ENCODE peak calls at places on chromosomes 1 and 21, in nine cellular contexts. R is cardiac muscle cell; O is mammary epithelial cell; L is esophagus squamous epithelium; S is CD8-positive, alpha-beta T cell; M is GM23248; J is testis; P is CD8-positive, alpha-beta memory T cell; F is heart right ventricle. D is an unnamed sample. For H3K4me1 and H3K36me3, the result is how much of the 10 kb centered on the place peaks cover.

GRCh38 chr1:26496881-26497280 is 24.6 kb downstream of the HMGN2 start:
- DNase-seq in F (no peak), M (no peak), L (no peak), S (no peak), R (peak), O (no peak), J (no peak), P (no peak), D (no peak)

GRCh38 chr21:38930838-38931237 is 125.1 kb downstream of the ETS2 start:
- DNase-seq in F (no peak), S (no peak), M (peak), R (peak), L (no peak), O (no peak), J (no peak), P (no peak), D (no peak)

GRCh38 chr1:7893529-7894180 is 40.8 kb upstream of the UTS2 start:
- DNase-seq in O (no peak), S (no peak), J (no peak), P (no peak), M (peak), R (peak), F (no peak), L (no peak), D (no peak)

GRCh38 chr1:219413523-219413922 is 199.4 kb downstream of the ZC3H11B start:
- DNase-seq in O (no peak), R (no peak), S (no peak), F (no peak), M (no peak), J (no peak), L (no peak), P (no peak), D (no peak)

GRCh38 chr1:1753607-1754005 is 24.7 kb downstream of the NADK start:
- DNase-seq in O (no peak), J (no peak), L (no peak), S (no peak), F (no peak), R (no peak), M (no peak), P (no peak), D (no peak)

GRCh38 chr1:8880068-8880676 is 1.7 kb upstream of the ENO1 start:
- DNase-seq in P (no peak), R (peak), L (no peak), F (peak), S (no peak), M (peak), J (peak), O (peak), D (peak)

GRCh38 chr1:247182994-247183393 is 11.2 kb upstream of the ZNF124 start:
- DNase-seq in J (peak), L (no peak), R (no peak), F (no peak), M (no peak), S (no peak), O (no peak), P (no peak), D (no peak)

GRCh38 chr1:203089651-203090045 is 3.8 kb upstream of the MYOG start:
- DNase-seq in P (no peak), J (no peak), M (no peak), F (no peak), R (no peak), O (no peak), L (no peak), S (no peak), D (no peak)

GRCh38 chr1:230753191-230753585 is 6.0 kb downstream of the CAPN9 start:
- DNase-seq in S (no peak), J (no peak), P (no peak), R (no peak), M (no peak), O (no peak), L (no peak), F (no peak), D (no peak)

GRCh38 chr21:32727728-32728454 is at the start of gene SYNJ1:
- DNase-seq in P (peak), O (peak), M (peak), F (peak), L (peak), S (peak), J (peak), R (peak), D (peak)

GRCh38 chr1:4796161-4796998 is 142.0 kb downstream of the AJAP1 start:
- DNase-seq in R (no peak), M (no peak), S (no peak), P (no peak), J (no peak), F (no peak), L (no peak), O (no peak), D (no peak)

GRCh38 chr21:31526040-31526439 is 133.5 kb upstream of the SOD1 start:
- DNase-seq in S (no peak), R (no peak), J (no peak), P (no peak), M (no peak), F (no peak), L (no peak), O (peak), D (no peak)

GRCh38 chr1:52195161-52195560 is 53.3 kb downstream of the ZFYVE9 start:
- DNase-seq in P (no peak), O (no peak), J (no peak), M (peak), R (no peak), S (no peak), F (no peak), L (no peak), D (no peak)

GRCh38 chr1:57474097-57474750 is 50.4 kb upstream of the DAB1 start:
- DNase-seq in L (no peak), M (peak), O (peak), R (peak), J (no peak), P (no peak), S (no peak), F (no peak), D (no peak)

GRCh38 chr1:47711211-47711847 is 273.5 kb downstream of the FOXD2 start:
- DNase-seq in O (no peak), S (no peak), L (no peak), P (no peak), J (no peak), M (no peak), F (no peak), R (no peak), D (no peak)

GRCh38 chr1:11488201-11488770 is 9.3 kb downstream of the DISP3 start:
- DNase-seq in L (no peak), O (no peak), J (no peak), S (no peak), M (no peak), R (no peak), P (no peak), F (no peak), D (no peak)

GRCh38 chr1:98102369-98103030 is 181.7 kb upstream of the DPYD start:
- DNase-seq in M (peak), S (no peak), J (no peak), F (no peak), P (no peak), R (peak), O (no peak), L (no peak), D (no peak)

GRCh38 chr1:19400189-19400588 is 85.2 kb downstream of the CAPZB start:
- DNase-seq in S (no peak), L (no peak), R (no peak), O (no peak), M (no peak), F (no peak), J (no peak), P (no peak), D (no peak)
- H3K4me1 ChIP-seq in S (under half), L (half or more), R (under half), O (under half), M (half or more), F (half or more), J (under half), P (under half), D (under half)

GRCh38 chr1:157353546-157353945 is 198.8 kb downstream of the FCRL5 start:
- DNase-seq in M (no peak), L (no peak), S (no peak), R (no peak), O (no peak), J (no peak), P (no peak), F (no peak), D (no peak)
- H3K4me3 ChIP-seq in M (no peak), L (no peak), S (no peak), R (no peak), O (no peak), J (no peak), P (no peak), F (no peak), D (no peak)

GRCh38 chr1:40998668-40999067 is 19.2 kb downstream of the CTPS1 start:
- DNase-seq in F (no peak), L (no peak), S (no peak), O (no peak), M (no peak), R (no peak), P (no peak), J (no peak), D (no peak)
- H3K36me3 ChIP-seq in F (half or more), L (under half), S (under half), O (half or more), M (half or more), R (under half), P (half or more), J (under half), D (half or more)

GRCh38 chr1:210315529-210315928 is 13.2 kb upstream of the HHAT start:
- DNase-seq in J (no peak), P (no peak), L (no peak), F (no peak), R (no peak), S (no peak), M (no peak), O (no peak), D (no peak)

GRCh38 chr1:210311726-210312493 is 16.8 kb upstream of the HHAT start:
- DNase-seq in F (peak), S (no peak), J (no peak), L (no peak), P (no peak), O (no peak), R (peak), M (no peak), D (no peak)

GRCh38 chr1:210310562-210310961 is 18.1 kb upstream of the HHAT start:
- DNase-seq in F (no peak), J (no peak), M (no peak), P (no peak), S (no peak), O (no peak), R (no peak), L (no peak), D (no peak)

GRCh38 chr1:210313046-210313445 is 15.7 kb upstream of the HHAT start:
- DNase-seq in L (no peak), O (no peak), M (no peak), J (no peak), R (no peak), S (no peak), F (no peak), P (no peak), D (no peak)
- H3K4me1 ChIP-seq in L (under half), O (under half), M (under half), J (under half), R (under half), S (under half), F (under half), P (under half), D (under half)

D was measured in HAP-1.